ENCODE peak calls at places on chromosome 14, in five cellular contexts. One of them, this sample, is unnamed. For H3K27me3, the result is how much of the 10 kb centered on the place peaks cover.

GRCh38 chr14:20855652-20856291 is 35.4 kb upstream of the RNASE3 start:
- DNase-seq in thoracic aorta: no peak
- DNase-seq in HCT116: peak
- DNase-seq in IMR-90: peak
- DNase-seq in dorsolateral prefrontal cortex: peak
- DNase-seq in this sample: no peak

GRCh38 chr14:59229653-59230406 is 41.4 kb downstream of the DAAM1 start:
- DNase-seq in HCT116: no peak
- DNase-seq in dorsolateral prefrontal cortex: no peak
- DNase-seq in thoracic aorta: no peak
- DNase-seq in IMR-90: no peak
- DNase-seq in this sample: no peak

GRCh38 chr14:75042040-75042439 is 9.2 kb downstream of the MLH3 start:
- DNase-seq in IMR-90: no peak
- DNase-seq in HCT116: no peak
- DNase-seq in dorsolateral prefrontal cortex: no peak
- DNase-seq in thoracic aorta: no peak
- DNase-seq in this sample: no peak

GRCh38 chr14:66281036-66281776 is 205.0 kb upstream of the CCDC196 start:
- DNase-seq in HCT116: no peak
- DNase-seq in IMR-90: no peak
- DNase-seq in dorsolateral prefrontal cortex: no peak
- DNase-seq in thoracic aorta: no peak
- DNase-seq in this sample: no peak

GRCh38 chr14:20455355-20456300 is 602 bp downstream of the APEX1 start:
- DNase-seq in thoracic aorta: no peak
- DNase-seq in HCT116: no peak
- DNase-seq in IMR-90: peak
- DNase-seq in dorsolateral prefrontal cortex: peak
- DNase-seq in this sample: no peak

GRCh38 chr14:48936352-48936751 is 649.8 kb downstream of the RPS29 start:
- DNase-seq in IMR-90: peak
- DNase-seq in dorsolateral prefrontal cortex: peak
- DNase-seq in thoracic aorta: no peak
- DNase-seq in HCT116: no peak
- DNase-seq in this sample: no peak

GRCh38 chr14:37143500-37143874 is 28.9 kb downstream of the SLC25A21 start:
- DNase-seq in IMR-90: no peak
- DNase-seq in HCT116: no peak
- DNase-seq in thoracic aorta: no peak
- DNase-seq in dorsolateral prefrontal cortex: no peak
- DNase-seq in this sample: no peak

GRCh38 chr14:100731846-100732765 is 5.4 kb downstream of the DLK1 start:
- DNase-seq in HCT116: no peak
- DNase-seq in thoracic aorta: no peak
- DNase-seq in dorsolateral prefrontal cortex: no peak
- DNase-seq in IMR-90: no peak
- DNase-seq in this sample: no peak

GRCh38 chr14:21264025-21264801 is 5.0 kb downstream of the HNRNPC start:
- DNase-seq in thoracic aorta: no peak
- DNase-seq in IMR-90: peak
- DNase-seq in dorsolateral prefrontal cortex: no peak
- DNase-seq in HCT116: no peak
- DNase-seq in this sample: no peak

GRCh38 chr14:91693342-91693741 is 38.5 kb downstream of the CATSPERB start:
- DNase-seq in HCT116: no peak
- DNase-seq in dorsolateral prefrontal cortex: no peak
- DNase-seq in IMR-90: no peak
- DNase-seq in thoracic aorta: no peak
- DNase-seq in this sample: no peak

GRCh38 chr14:32491413-32492016 is 162.4 kb downstream of the AKAP6 start:
- DNase-seq in HCT116: no peak
- DNase-seq in IMR-90: no peak
- DNase-seq in dorsolateral prefrontal cortex: no peak
- DNase-seq in thoracic aorta: no peak
- DNase-seq in this sample: no peak

GRCh38 chr14:77157716-77158115 is 16.1 kb upstream of the ZDHHC22 start:
- DNase-seq in IMR-90: no peak
- DNase-seq in dorsolateral prefrontal cortex: no peak
- DNase-seq in HCT116: no peak
- DNase-seq in thoracic aorta: no peak
- DNase-seq in this sample: no peak

GRCh38 chr14:73285979-73286378 is 48.7 kb downstream of the PAPLN start:
- DNase-seq in HCT116: no peak
- DNase-seq in IMR-90: no peak
- DNase-seq in thoracic aorta: no peak
- DNase-seq in dorsolateral prefrontal cortex: no peak
- DNase-seq in this sample: no peak

GRCh38 chr14:53695692-53696091 is 260.9 kb downstream of the BMP4 start:
- DNase-seq in HCT116: no peak
- DNase-seq in dorsolateral prefrontal cortex: no peak
- DNase-seq in thoracic aorta: no peak
- DNase-seq in IMR-90: no peak
- DNase-seq in this sample: no peak

GRCh38 chr14:89228921-89229639 is 188.0 kb downstream of the FOXN3 start:
- DNase-seq in dorsolateral prefrontal cortex: no peak
- DNase-seq in HCT116: no peak
- DNase-seq in IMR-90: no peak
- DNase-seq in thoracic aorta: no peak
- DNase-seq in this sample: no peak

GRCh38 chr14:76715927-76716200 is 45.4 kb upstream of the VASH1 start:
- DNase-seq in dorsolateral prefrontal cortex: no peak
- DNase-seq in thoracic aorta: no peak
- DNase-seq in IMR-90: no peak
- DNase-seq in HCT116: no peak
- DNase-seq in this sample: no peak

GRCh38 chr14:57732886-57733285 is 133.0 kb downstream of the SLC35F4 start:
- DNase-seq in thoracic aorta: no peak
- DNase-seq in HCT116: no peak
- DNase-seq in dorsolateral prefrontal cortex: no peak
- DNase-seq in IMR-90: no peak
- DNase-seq in this sample: no peak

GRCh38 chr14:22479132-22479531 is 109.9 kb downstream of the DAD1 start:
- DNase-seq in thoracic aorta: no peak
- DNase-seq in IMR-90: no peak
- DNase-seq in HCT116: no peak
- DNase-seq in dorsolateral prefrontal cortex: no peak
- DNase-seq in this sample: no peak

GRCh38 chr14:93912785-93913184 is 14.4 kb upstream of the FAM181A start:
- DNase-seq in HCT116: no peak
- DNase-seq in dorsolateral prefrontal cortex: no peak
- DNase-seq in IMR-90: no peak
- DNase-seq in thoracic aorta: no peak
- DNase-seq in this sample: no peak
- H3K27ac ChIP-seq in HCT116: no peak
- H3K27ac ChIP-seq in dorsolateral prefrontal cortex: no peak
- H3K27ac ChIP-seq in IMR-90: no peak
- H3K27ac ChIP-seq in thoracic aorta: no peak
- H3K27ac ChIP-seq in this sample: no peak

GRCh38 chr14:101814869-101815268 is 53.4 kb downstream of the PPP2R5C start:
- DNase-seq in IMR-90: no peak
- DNase-seq in thoracic aorta: no peak
- DNase-seq in dorsolateral prefrontal cortex: no peak
- DNase-seq in HCT116: no peak
- DNase-seq in this sample: no peak

GRCh38 chr14:101813171-101813759 is 51.8 kb downstream of the PPP2R5C start:
- DNase-seq in dorsolateral prefrontal cortex: no peak
- DNase-seq in thoracic aorta: no peak
- DNase-seq in IMR-90: no peak
- DNase-seq in HCT116: no peak
- DNase-seq in this sample: no peak

GRCh38 chr14:101813833-101814232 is 52.3 kb downstream of the PPP2R5C start:
- DNase-seq in IMR-90: no peak
- DNase-seq in HCT116: no peak
- DNase-seq in dorsolateral prefrontal cortex: no peak
- DNase-seq in thoracic aorta: no peak
- DNase-seq in this sample: no peak

GRCh38 chr14:101817511-101818001 is 56.0 kb downstream of the PPP2R5C start:
- DNase-seq in thoracic aorta: no peak
- DNase-seq in HCT116: no peak
- DNase-seq in IMR-90: no peak
- DNase-seq in dorsolateral prefrontal cortex: no peak
- DNase-seq in this sample: no peak

DNA sequence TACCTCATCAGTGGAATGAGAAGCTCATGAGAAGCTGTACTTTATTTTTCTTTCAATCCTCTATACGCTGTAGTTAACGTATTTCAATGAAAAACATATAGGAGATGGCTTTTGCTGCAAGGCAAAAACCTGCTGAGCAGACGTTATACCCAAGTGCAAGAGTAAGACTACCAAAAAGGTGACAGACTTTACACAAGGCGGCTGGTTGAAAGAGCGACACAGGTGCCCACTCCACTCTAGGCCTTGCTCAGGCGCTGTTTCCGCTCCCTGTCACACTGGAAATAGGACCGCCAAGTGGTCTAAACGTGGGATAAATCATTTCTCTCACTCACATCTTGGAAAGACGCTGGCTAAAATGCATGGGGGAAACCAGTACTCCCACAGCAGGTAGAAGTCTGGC is 54.5 kb downstream of the PPP2R5C start:
- DNase-seq in thoracic aorta: no peak
- DNase-seq in IMR-90: no peak
- DNase-seq in HCT116: no peak
- DNase-seq in dorsolateral prefrontal cortex: no peak
- DNase-seq in this sample: no peak
- H3K27me3 ChIP-seq in thoracic aorta: under half
- H3K27me3 ChIP-seq in IMR-90: under half
- H3K27me3 ChIP-seq in HCT116: under half
- H3K27me3 ChIP-seq in dorsolateral prefrontal cortex: under half
- H3K27me3 ChIP-seq in this sample: under half

GRCh38 chr14:85529803-85530574 is at the start of gene FLRT2:
- DNase-seq in HCT116: no peak
- DNase-seq in IMR-90: peak
- DNase-seq in dorsolateral prefrontal cortex: peak
- DNase-seq in thoracic aorta: no peak
- DNase-seq in this sample: no peak

GRCh38 chr14:85531594-85532391 is 1.8 kb downstream of the FLRT2 start:
- DNase-seq in IMR-90: peak
- DNase-seq in thoracic aorta: no peak
- DNase-seq in HCT116: no peak
- DNase-seq in dorsolateral prefrontal cortex: peak
- DNase-seq in this sample: no peak

GRCh38 chr14:85528882-85529585 is 910 bp upstream of the FLRT2 start:
- DNase-seq in HCT116: no peak
- DNase-seq in thoracic aorta: no peak
- DNase-seq in IMR-90: peak
- DNase-seq in dorsolateral prefrontal cortex: no peak
- DNase-seq in this sample: no peak

GRCh38 chr14:85531141-85531593 is 1.2 kb downstream of the FLRT2 start:
- DNase-seq in HCT116: no peak
- DNase-seq in dorsolateral prefrontal cortex: peak
- DNase-seq in thoracic aorta: no peak
- DNase-seq in IMR-90: peak
- DNase-seq in this sample: no peak

DNA sequence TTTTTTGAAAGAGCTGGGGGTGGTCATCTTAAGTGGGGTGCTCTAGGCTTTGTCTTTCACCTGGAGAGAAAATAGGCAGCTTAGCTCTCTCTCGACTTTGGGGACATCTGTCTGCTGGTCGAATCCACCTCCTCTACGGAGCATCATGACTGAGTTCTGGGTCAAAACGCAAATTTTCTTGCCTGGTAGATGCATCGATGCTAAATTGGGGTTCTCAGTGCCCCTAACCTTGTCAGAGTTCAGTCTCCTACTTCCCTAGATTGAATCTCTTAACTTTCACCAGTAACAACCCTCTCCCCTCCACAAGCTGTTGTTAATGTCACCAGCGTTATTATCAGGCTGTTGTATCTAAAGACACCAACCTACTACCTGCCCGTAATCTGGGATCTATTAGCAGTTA is 682 bp downstream of the FLRT2 start:
- DNase-seq in IMR-90: no peak
- DNase-seq in dorsolateral prefrontal cortex: no peak
- DNase-seq in thoracic aorta: no peak
- DNase-seq in HCT116: no peak
- DNase-seq in this sample: no peak
- H3K4me3 ChIP-seq in IMR-90: peak
- H3K4me3 ChIP-seq in dorsolateral prefrontal cortex: peak
- H3K4me3 ChIP-seq in thoracic aorta: peak
- H3K4me3 ChIP-seq in HCT116: no peak
- H3K4me3 ChIP-seq in this sample: peak

GRCh38 chr14:35297677-35298076 is 5.5 kb downstream of the PSMA6 start:
- DNase-seq in IMR-90: no peak
- DNase-seq in thoracic aorta: no peak
- DNase-seq in dorsolateral prefrontal cortex: no peak
- DNase-seq in HCT116: no peak
- DNase-seq in this sample: no peak
- H3K27ac ChIP-seq in IMR-90: no peak
- H3K27ac ChIP-seq in thoracic aorta: no peak
- H3K27ac ChIP-seq in dorsolateral prefrontal cortex: no peak
- H3K27ac ChIP-seq in HCT116: no peak
- H3K27ac ChIP-seq in this sample: no peak

GRCh38 chr14:29528889-29529288 is 398.8 kb downstream of the PRKD1 start:
- DNase-seq in dorsolateral prefrontal cortex: no peak
- DNase-seq in HCT116: no peak
- DNase-seq in IMR-90: no peak
- DNase-seq in thoracic aorta: no peak
- DNase-seq in this sample: no peak

GRCh38 chr14:29527286-29527685 is 400.4 kb downstream of the PRKD1 start:
- DNase-seq in dorsolateral prefrontal cortex: no peak
- DNase-seq in thoracic aorta: no peak
- DNase-seq in IMR-90: no peak
- DNase-seq in HCT116: no peak
- DNase-seq in this sample: no peak

GRCh38 chr14:29529418-29529817 is 398.2 kb downstream of the PRKD1 start:
- DNase-seq in thoracic aorta: no peak
- DNase-seq in IMR-90: peak
- DNase-seq in HCT116: no peak
- DNase-seq in dorsolateral prefrontal cortex: no peak
- DNase-seq in this sample: no peak
- H3K27me3 ChIP-seq in thoracic aorta: under half
- H3K27me3 ChIP-seq in IMR-90: under half
- H3K27me3 ChIP-seq in HCT116: under half
- H3K27me3 ChIP-seq in dorsolateral prefrontal cortex: under half
- H3K27me3 ChIP-seq in this sample: under half

DNA sequence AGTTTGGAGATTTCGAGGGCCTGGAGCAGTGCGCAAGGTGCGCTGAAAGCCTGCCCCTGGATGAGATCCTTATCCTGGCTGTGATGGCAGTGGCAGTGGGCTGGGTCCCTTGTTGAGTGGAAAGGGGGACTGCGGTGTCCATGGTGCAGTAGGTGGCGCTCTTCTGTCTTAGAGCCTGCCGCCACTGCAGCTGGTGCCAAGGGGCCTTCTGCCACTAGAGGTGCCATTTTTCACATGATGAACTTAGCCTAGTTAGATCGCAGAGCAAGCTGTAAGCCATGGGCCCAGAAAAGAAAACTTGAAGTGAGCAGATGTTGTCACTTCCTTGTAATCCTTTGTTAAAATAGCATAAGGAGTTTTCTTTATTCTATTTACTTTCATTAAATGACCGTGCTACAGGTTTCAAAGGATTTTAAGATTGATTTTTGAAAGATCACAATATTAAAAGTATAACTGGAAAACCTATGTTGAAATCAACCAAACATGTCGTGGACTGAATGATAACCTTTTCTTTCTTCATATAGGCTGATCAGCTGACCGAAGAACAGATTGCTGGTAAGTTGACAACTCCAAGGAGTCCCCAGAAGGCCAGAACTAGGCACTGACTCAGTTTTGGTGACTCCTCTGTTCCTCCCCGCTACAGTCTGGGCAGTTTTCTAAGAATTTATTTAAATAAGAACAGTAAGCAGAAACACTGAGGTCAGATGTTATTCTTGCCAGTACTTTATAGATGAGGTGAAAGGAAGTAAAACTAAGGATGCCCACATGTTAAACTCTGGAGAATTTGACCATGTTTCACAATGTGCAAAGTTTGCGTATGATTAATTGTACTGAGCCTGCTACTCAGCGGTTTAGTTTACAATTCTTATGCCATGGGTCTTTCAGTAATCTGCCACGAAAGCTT is 3.0 kb downstream of the CALM1 start:
- DNase-seq in dorsolateral prefrontal cortex: peak
- DNase-seq in IMR-90: peak
- DNase-seq in thoracic aorta: peak
- DNase-seq in HCT116: peak
- DNase-seq in this sample: no peak
- H3K4me3 ChIP-seq in dorsolateral prefrontal cortex: peak
- H3K4me3 ChIP-seq in IMR-90: no peak
- H3K4me3 ChIP-seq in thoracic aorta: peak
- H3K4me3 ChIP-seq in HCT116: peak
- H3K4me3 ChIP-seq in this sample: no peak